ENCODE peak calls at places on chromosomes 2 and 18, in four cellular contexts. N is K562, K is HepG2, B is GM12878. V is an unnamed sample.

GRCh38 chr2:147913701-147914480 is 69.1 kb downstream of the ACVR2A start:
- DNase-seq in N (no peak), B (no peak), K (no peak), V (no peak)

GRCh38 chr2:207836526-207837133 is 66.9 kb upstream of the FZD5 start:
- DNase-seq in K (peak; percentile 38), N (no peak), B (no peak), V (no peak)

GRCh38 chr2:96205888-96206287 is 2.7 kb downstream of the STARD7 start:
- DNase-seq in K (no peak), B (no peak), N (no peak), V (no peak)

GRCh38 chr2:23351388-23352141 is 33.4 kb upstream of the KLHL29 start:
- DNase-seq in B (no peak), N (peak; percentile 66), K (peak; percentile 37), V (peak; percentile 92)

GRCh38 chr2:17539993-17540812 is at the start of gene VSNL1:
- DNase-seq in K (peak; percentile 98), B (no peak), N (peak; percentile 71), V (peak; percentile 75)

GRCh38 chr2:156883828-156884615 is 373.5 kb upstream of the GALNT5 start:
- DNase-seq in B (no peak), N (no peak), K (no peak), V (no peak)

GRCh38 chr2:184599054-184599874 is 935 bp downstream of the ZNF804A start:
- DNase-seq in N (no peak), B (no peak), K (no peak), V (peak; percentile 12)

GRCh38 chr18:49601211-49601610 is 39.4 kb downstream of the LIPG start:
- DNase-seq in K (no peak), B (no peak), N (no peak), V (no peak)

GRCh38 chr2:46686811-46687210 is 207.4 kb downstream of the TMEM247 start:
- DNase-seq in N (no peak), B (no peak), K (no peak), V (no peak)

GRCh38 chr18:11885278-11885991 is 22.7 kb downstream of the MPPE1 start:
- DNase-seq in B (no peak), K (peak; percentile 73), N (no peak), V (no peak)

GRCh38 chr2:41400057-41400665 is 647.7 kb upstream of the PKDCC start:
- DNase-seq in N (no peak), B (no peak), K (peak; percentile 17), V (peak; percentile 25)

GRCh38 chr18:68662779-68663178 is 52.1 kb downstream of the TMX3 start:
- DNase-seq in B (no peak), N (no peak), K (no peak), V (peak; percentile 6)

GRCh38 chr2:60472026-60472425 is 81.4 kb downstream of the BCL11A start:
- DNase-seq in N (no peak), B (no peak), K (no peak), V (no peak)

GRCh38 chr18:58611471-58612131 is 17.3 kb downstream of the ALPK2 start:
- DNase-seq in B (no peak), N (no peak), K (no peak), V (no peak)

GRCh38 chr18:54069729-54070128 is 154.7 kb downstream of the MBD2 start:
- DNase-seq in N (no peak), K (no peak), B (no peak), V (no peak)

GRCh38 chr2:45808294-45808693 is 156.8 kb downstream of the PRKCE start:
- DNase-seq in B (no peak), N (no peak), K (no peak), V (no peak)

GRCh38 chr2:70964596-70965386 is 13.6 kb upstream of the ANKRD53 start:
- DNase-seq in N (peak; percentile 71), B (no peak), K (peak; percentile 22), V (no peak)

GRCh38 chr2:240452471-240453256 is 17.2 kb downstream of the GPC1 start:
- DNase-seq in B (no peak), K (peak; percentile 41), N (peak; percentile 91), V (peak; percentile 72)

GRCh38 chr2:233915133-233915532 is 2.0 kb upstream of the TRPM8 start:
- DNase-seq in K (no peak), B (no peak), N (no peak), V (no peak)

GRCh38 chr2:18047114-18047695 is 168.7 kb downstream of the KCNS3 start:
- DNase-seq in N (no peak), K (no peak), B (no peak), V (no peak)

GRCh38 chr2:225270861-225271260 is 128.6 kb upstream of the NYAP2 start:
- DNase-seq in N (peak; percentile 10), K (no peak), B (peak; percentile 82), V (peak; percentile 14)

GRCh38 chr2:40448476-40449079 is 3.3 kb downstream of the SLC8A1 start:
- DNase-seq in N (no peak), K (peak; percentile 21), B (no peak), V (peak; percentile 46)

GRCh38 chr2:238287702-238288649 is at the start of gene PER2:
- DNase-seq in B (no peak), N (peak; percentile 45), K (peak; percentile 84), V (peak; percentile 59)

GRCh38 chr2:37585982-37586621 is 85.3 kb downstream of the CDC42EP3 start:
- DNase-seq in K (no peak), B (peak; percentile 68), N (no peak), V (no peak)

GRCh38 chr18:76962851-76963250 is 140.5 kb downstream of the ZNF236 start:
- DNase-seq in B (no peak), K (no peak), N (no peak), V (no peak)

GRCh38 chr2:144938308-144938709 is 418.4 kb upstream of the ZEB2 start:
- DNase-seq in K (peak; percentile 9), B (no peak), N (no peak), V (no peak)

GRCh38 chr2:127887452-127888219 is 1.9 kb upstream of the AMMECR1L start:
- DNase-seq in N (no peak), K (no peak), B (no peak), V (no peak)

GRCh38 chr2:234722176-234722575 is 225.3 kb upstream of the ARL4C start:
- DNase-seq in N (no peak), K (no peak), B (no peak), V (no peak)

GRCh38 chr2:237167038-237167437 is 81.3 kb downstream of the COPS8 start:
- DNase-seq in B (no peak), N (no peak), K (no peak), V (no peak)

GRCh38 chr18:31042391-31043181 is at the start of gene DSC3:
- DNase-seq in B (no peak), K (no peak), N (no peak), V (peak; percentile 72)

GRCh38 chr2:65300134-65300771 is 72.6 kb downstream of the ACTR2 start:
- DNase-seq in N (no peak), K (no peak), B (no peak), V (no peak)

GRCh38 chr2:201806442-201806841 is at the start of gene CDK15:
- DNase-seq in B (no peak), N (no peak), K (no peak), V (peak; percentile 15)

GRCh38 chr2:208350610-208351009 is 56.0 kb upstream of the PTH2R start:
- DNase-seq in N (no peak), B (no peak), K (no peak), V (no peak)

GRCh38 chr2:725464-725863 is 48.3 kb upstream of the TMEM18 start:
- DNase-seq in B (no peak), K (no peak), N (no peak), V (no peak)

GRCh38 chr18:74249181-74249968 is 42.4 kb downstream of the CYB5A start:
- DNase-seq in N (no peak), B (no peak), K (peak; percentile 84), V (no peak)

GRCh38 chr18:13245481-13246000 is 27.0 kb downstream of the LDLRAD4 start:
- DNase-seq in B (no peak), K (no peak), N (no peak), V (no peak)

GRCh38 chr2:239951117-239951734 is 73.9 kb downstream of the NDUFA10 start:
- DNase-seq in K (no peak), N (no peak), B (no peak), V (no peak)

DNA sequence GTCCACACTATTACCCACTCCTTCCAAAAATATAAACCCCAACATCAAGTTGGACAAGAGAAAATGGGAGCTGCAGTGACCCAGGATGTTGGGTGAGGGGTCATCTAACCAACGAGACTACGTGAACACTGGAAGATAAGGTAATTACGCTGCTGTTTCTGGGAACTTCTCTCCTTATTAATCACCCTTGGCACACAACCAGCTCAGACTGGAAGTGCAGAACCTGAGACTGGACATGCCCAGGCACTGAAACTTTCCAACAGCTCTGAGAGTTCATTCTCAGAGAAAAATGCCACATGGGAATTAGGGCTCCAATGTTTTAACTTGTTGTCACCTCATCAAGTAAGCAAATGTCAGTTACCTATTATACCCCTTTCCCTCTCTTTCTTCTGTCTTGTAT is 135.3 kb downstream of the CCDC148 start:
- DNase-seq in N (no peak), B (no peak), K (no peak), V (no peak)
- TF ChIP-seq FOXK2 in N (no peak), B (no peak), K (no peak), V (no peak)

DNA sequence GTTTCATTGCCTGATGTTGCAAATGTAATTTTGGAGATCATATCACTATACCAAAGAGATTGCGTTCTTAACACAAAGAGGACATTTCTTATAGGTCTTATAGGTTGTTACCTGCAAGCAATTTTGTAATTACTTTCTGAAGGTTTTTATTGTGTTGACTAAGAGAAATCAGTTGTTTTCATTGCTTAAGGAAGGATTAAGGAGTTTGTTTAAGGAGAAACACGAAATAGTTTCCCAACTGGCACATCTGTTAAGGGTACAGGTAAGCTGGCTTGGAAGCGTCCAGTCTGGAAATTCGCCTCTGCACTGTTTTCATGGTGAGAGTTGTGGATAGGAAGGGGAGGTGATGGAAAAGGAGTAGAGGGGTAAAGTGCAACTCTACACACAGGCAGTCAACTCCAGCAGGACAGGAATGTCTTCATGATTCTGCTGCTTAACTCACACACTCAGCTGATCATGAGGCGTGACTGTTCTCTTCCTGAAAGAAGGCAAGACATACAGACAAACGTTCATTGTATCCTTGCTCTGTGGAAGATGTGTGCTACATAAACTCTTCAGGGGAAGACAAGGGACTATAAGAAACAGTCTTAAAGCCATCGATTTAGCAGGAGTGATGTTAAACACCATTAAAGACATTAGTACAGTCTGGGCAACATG is 61.4 kb upstream of the ACSL3 start:
- DNase-seq in K (no peak), B (no peak), N (no peak), V (no peak)
- TF ChIP-seq FOXK2 in K (no peak), B (no peak), N (no peak), V (no peak)

GRCh38 chr2:62208082-62208757 is 12.3 kb downstream of the B3GNT2 start:
- DNase-seq in K (no peak), N (peak; percentile 40), B (no peak), V (no peak)
- TF ChIP-seq FOXK2 in K (no peak), N (no peak), B (no peak), V (no peak)

DNA sequence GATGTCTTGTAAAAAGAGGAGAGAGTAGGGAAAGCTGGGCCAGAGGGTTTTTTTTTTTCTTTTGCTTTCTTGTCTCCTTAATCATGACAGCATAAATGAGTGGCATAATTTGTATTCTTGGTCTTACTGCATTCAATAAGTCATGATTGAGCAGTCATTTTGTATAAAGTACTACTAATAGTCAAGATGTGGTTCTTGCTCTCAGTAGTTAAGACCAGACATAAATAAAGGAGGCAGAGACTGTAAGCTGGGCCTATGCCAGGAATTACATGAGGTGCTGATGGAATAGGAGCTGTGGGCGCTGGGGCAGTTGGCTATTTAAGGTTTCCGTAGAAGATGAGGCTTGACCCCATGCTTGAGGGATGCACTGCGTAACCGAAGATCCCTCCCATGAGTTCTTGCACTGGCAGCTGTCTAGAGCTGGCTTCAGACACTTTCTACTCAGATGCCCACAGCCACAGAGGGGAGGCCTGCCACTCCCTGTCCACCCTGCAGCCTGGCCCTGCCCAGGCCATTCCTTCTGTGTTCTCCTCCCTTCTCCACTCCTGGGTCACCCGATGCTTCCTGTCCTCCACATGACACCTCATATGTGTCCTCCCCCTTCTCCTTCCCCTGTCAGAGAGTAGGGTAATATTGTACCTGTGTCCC is 150.9 kb upstream of the REV1 start:
- DNase-seq in N (no peak), K (no peak), B (no peak), V (no peak)
- TF ChIP-seq FOXK2 in N (no peak), K (no peak), B (no peak), V (no peak)